ENCODE peak calls at places on chromosomes 16 and 17, in four cellular contexts. I is T-helper 1 cell, U is IMR-90, C is lung. G is an unnamed sample.

GRCh38 chr17:75814900-75815373 is 29.3 kb downstream of the UNC13D start:
- DNase-seq in I (no peak), U (peak), C (no peak), G (peak)

GRCh38 chr16:4404247-4404966 is 12.0 kb downstream of the CORO7 start:
- DNase-seq in I (peak), U (no peak), C (no peak), G (peak)

GRCh38 chr16:88773812-88774291 is 11.2 kb downstream of the PIEZO1 start:
- DNase-seq in I (no peak), U (peak), C (peak), G (peak)

GRCh38 chr16:51465026-51465425 is 314.0 kb upstream of the SALL1 start:
- DNase-seq in I (no peak), U (peak), C (no peak), G (no peak)

GRCh38 chr16:85859818-85860125 is 39.2 kb upstream of the IRF8 start:
- DNase-seq in I (no peak), U (no peak), C (no peak), G (no peak)

GRCh38 chr16:85029413-85029794 is 1.8 kb downstream of the KIAA0513 start:
- DNase-seq in I (peak), U (peak), C (no peak), G (peak)

GRCh38 chr17:17206913-17207368 is 808 bp upstream of the PLD6 start:
- DNase-seq in I (no peak), U (no peak), C (no peak), G (no peak)

GRCh38 chr17:42779942-42780815 is at the start of gene WNK4:
- DNase-seq in I (no peak), U (no peak), C (no peak), G (peak)

GRCh38 chr17:57541472-57542394 is 203.4 kb downstream of the CCDC182 start:
- DNase-seq in I (no peak), U (peak), C (no peak), G (peak)

GRCh38 chr17:82350182-82351030 is 8.6 kb upstream of the TEX19 start:
- DNase-seq in I (no peak), U (no peak), C (no peak), G (no peak)

GRCh38 chr16:27880312-27880711 is 183.2 kb downstream of the GSG1L start:
- DNase-seq in I (no peak), U (no peak), C (no peak), G (no peak)

GRCh38 chr17:8500609-8501008 is 64.9 kb downstream of the NDEL1 start:
- DNase-seq in I (no peak), U (no peak), C (no peak), G (no peak)

GRCh38 chr16:84396537-84397008 is 28.2 kb downstream of the ATP2C2 start:
- DNase-seq in I (no peak), U (peak), C (peak), G (no peak)

GRCh38 chr16:74901606-74902005 is 83.3 kb downstream of the WDR59 start:
- DNase-seq in I (no peak), U (peak), C (no peak), G (no peak)

GRCh38 chr16:70687172-70687531 is 1.3 kb upstream of the MTSS2 start:
- DNase-seq in I (no peak), U (no peak), C (no peak), G (no peak)

GRCh38 chr16:46845952-46846351 is 15.0 kb upstream of the C16orf87 start:
- DNase-seq in I (no peak), U (no peak), C (no peak), G (no peak)

GRCh38 chr17:52237151-52237550 is 78.6 kb upstream of the CA10 start:
- DNase-seq in I (no peak), U (no peak), C (no peak), G (peak)

GRCh38 chr16:6545329-6545728 is 787.3 kb upstream of the RBFOX1 start:
- DNase-seq in I (no peak), U (no peak), C (no peak), G (no peak)

GRCh38 chr17:7931709-7932482 is at the start of the genes CNTROB and TRAPPC1:
- DNase-seq in I (peak), U (peak), C (peak), G (peak)

GRCh38 chr16:66701516-66701915 is 5.0 kb upstream of the CMTM4 start:
- DNase-seq in I (no peak), U (no peak), C (no peak), G (no peak)

GRCh38 chr17:74296548-74296936 is 22.5 kb downstream of the DNAI2 start:
- DNase-seq in I (no peak), U (peak), C (peak), G (peak)

GRCh38 chr16:4846503-4846900 is 586 bp downstream of the GLYR1 start:
- DNase-seq in I (peak), U (peak), C (peak), G (peak)

GRCh38 chr17:72988451-72988850 is 104.0 kb downstream of the SLC39A11 start:
- DNase-seq in I (no peak), U (no peak), C (no peak), G (no peak)

GRCh38 chr16:70476272-70477020 is 22.1 kb downstream of the FCSK start:
- DNase-seq in I (no peak), U (peak), C (no peak), G (peak)

GRCh38 chr16:88589441-88589840 is 19.2 kb downstream of the ZC3H18 start:
- DNase-seq in I (no peak), U (no peak), C (no peak), G (no peak)

GRCh38 chr16:75301804-75302203 is 50.4 kb upstream of the BCAR1 start:
- DNase-seq in I (no peak), U (peak), C (no peak), G (peak)

G was measured in islet precursor cell.